ENCODE peak calls at places on chromosomes 7 and 10, in nine cellular contexts. B is AG09319; H is psoas muscle; P is activated CD4-positive, alpha-beta T cell treated with anti-CD3 and anti-CD28 coated beads for 48 hours; A is IMR-90; Q is SK-MEL-5; U is endothelial cell; K is astrocyte of the spinal cord; G is activated naive CD4-positive, alpha-beta T cell. O is an unnamed sample.

GRCh38 chr10:34732926-34733325 is 82.2 kb downstream of the PARD3 start:
- DNase-seq in A (peak; percentile 64), P (no peak), G (no peak), H (no peak), Q (peak; percentile 59), K (no peak), B (no peak), U (no peak), O (no peak)

GRCh38 chr7:4200546-4201094 is 481.5 kb upstream of the FOXK1 start:
- DNase-seq in P (no peak), U (no peak), Q (no peak), A (no peak), G (no peak), H (peak; percentile 22), K (no peak), B (no peak), O (no peak)

GRCh38 chr7:130419652-130420051 is 21.2 kb downstream of the CEP41 start:
- DNase-seq in K (no peak), Q (no peak), H (no peak), G (no peak), A (peak; percentile 6), P (no peak), B (no peak), U (no peak), O (no peak)

GRCh38 chr10:83915801-83916200 is 223.5 kb upstream of the GHITM start:
- DNase-seq in H (no peak), B (no peak), U (no peak), A (no peak), Q (no peak), K (no peak), G (no peak), P (no peak), O (no peak)

GRCh38 chr10:5506246-5506645 is 6.9 kb upstream of the CALML5 start:
- DNase-seq in U (no peak), H (peak; percentile 14), A (no peak), Q (no peak), B (no peak), P (no peak), K (no peak), G (no peak), O (no peak)

GRCh38 chr10:68135362-68135761 is 26.1 kb downstream of the MYPN start:
- DNase-seq in H (no peak), P (no peak), U (no peak), K (peak; percentile 50), G (no peak), B (no peak), A (peak; percentile 63), Q (no peak), O (no peak)

GRCh38 chr7:81574723-81575326 is 195.0 kb downstream of the HGF start:
- DNase-seq in U (no peak), H (no peak), P (no peak), B (no peak), Q (no peak), G (no peak), A (peak; percentile 94), K (no peak), O (no peak)

GRCh38 chr10:127472976-127473375 is 76.1 kb upstream of the NPS start:
- DNase-seq in U (no peak), G (no peak), H (no peak), Q (no peak), K (no peak), P (no peak), B (no peak), A (no peak), O (no peak)

GRCh38 chr10:102596506-102596971 is 47.7 kb upstream of the TRIM8 start:
- DNase-seq in A (peak; percentile 62), U (peak; percentile 64), P (peak; percentile 46), B (no peak), Q (peak; percentile 67), G (no peak), K (peak; percentile 51), H (no peak), O (no peak)

GRCh38 chr10:96765406-96766240 is 45.3 kb upstream of the PIK3AP1 start:
- DNase-seq in A (peak; percentile 44), K (peak; percentile 36), H (peak; percentile 77), U (peak; percentile 65), B (peak; percentile 19), Q (peak; percentile 61), G (peak; percentile 64), P (peak; percentile 83), O (peak; percentile 29)

GRCh38 chr7:51141451-51141971 is 175.1 kb downstream of the COBL start:
- DNase-seq in U (peak; percentile 22), P (peak; percentile 18), H (no peak), A (peak; percentile 35), Q (peak; percentile 61), K (peak; percentile 60), G (no peak), B (no peak), O (no peak)

GRCh38 chr7:30688718-30689221 is 6.5 kb upstream of the CRHR2 start:
- DNase-seq in P (no peak), G (no peak), U (peak; percentile 55), H (no peak), B (no peak), A (no peak), K (no peak), Q (no peak), O (no peak)

GRCh38 chr7:55508301-55509011 is 63.8 kb downstream of the VOPP1 start:
- DNase-seq in Q (no peak), P (peak; percentile 47), B (no peak), A (peak; percentile 9), H (no peak), U (no peak), G (no peak), K (no peak), O (no peak)

GRCh38 chr7:24725554-24726260 is 31.6 kb downstream of the GSDME start:
- DNase-seq in H (no peak), Q (no peak), K (no peak), G (no peak), B (no peak), P (no peak), A (no peak), U (no peak), O (no peak)

GRCh38 chr7:82623812-82624211 is 180.2 kb upstream of the CACNA2D1 start:
- DNase-seq in H (no peak), G (no peak), A (peak; percentile 64), P (no peak), B (no peak), U (no peak), K (no peak), Q (no peak), O (no peak)

GRCh38 chr7:30445770-30446169 is 32.8 kb downstream of the NOD1 start:
- DNase-seq in Q (peak; percentile 92), U (no peak), P (peak; percentile 80), K (peak; percentile 66), B (peak; percentile 53), G (peak; percentile 62), A (peak; percentile 66), H (peak; percentile 78), O (no peak)

GRCh38 chr7:20647908-20648776 is 32.7 kb downstream of the ABCB5 start:
- DNase-seq in H (no peak), P (no peak), A (no peak), K (peak; percentile 44), Q (peak; percentile 93), G (no peak), B (no peak), U (peak; percentile 49), O (no peak)

GRCh38 chr7:157496426-157497275 is 159.8 kb downstream of the DNAJB6 start:
- DNase-seq in U (no peak), A (no peak), K (no peak), P (no peak), H (no peak), G (no peak), Q (no peak), B (no peak), O (no peak)

GRCh38 chr7:2612445-2613112 is 19.2 kb upstream of the TTYH3 start:
- DNase-seq in A (no peak), Q (peak; percentile 64), B (no peak), U (no peak), H (no peak), K (no peak), G (no peak), P (peak; percentile 11), O (no peak)

GRCh38 chr10:20743935-20744334 is 153.2 kb downstream of the NEBL start:
- DNase-seq in H (no peak), B (no peak), U (no peak), Q (no peak), G (no peak), P (no peak), K (no peak), A (no peak), O (no peak)

GRCh38 chr7:43612599-43613589 is 30.0 kb downstream of the STK17A start:
- DNase-seq in K (peak; percentile 67), H (no peak), A (peak; percentile 61), P (no peak), U (no peak), G (no peak), Q (no peak), B (no peak), O (no peak)

GRCh38 chr7:44289341-44290249 is 35.8 kb downstream of the CAMK2B start:
- DNase-seq in G (no peak), K (no peak), A (no peak), P (peak; percentile 0), H (peak; percentile 46), B (no peak), Q (no peak), U (no peak), O (no peak)

GRCh38 chr7:108348913-108349312 is 107.3 kb downstream of the NRCAM start:
- DNase-seq in K (peak; percentile 70), P (no peak), H (no peak), U (no peak), G (no peak), Q (no peak), B (no peak), A (peak; percentile 29), O (no peak)

GRCh38 chr10:79380918-79381775 is 33.9 kb downstream of the PPIF start:
- DNase-seq in U (no peak), P (no peak), Q (no peak), G (no peak), B (no peak), A (no peak), H (peak; percentile 57), K (no peak), O (no peak)

GRCh38 chr10:129892571-129893045 is 71.5 kb downstream of the EBF3 start:
- DNase-seq in B (no peak), Q (no peak), G (no peak), H (peak; percentile 68), U (no peak), A (no peak), K (no peak), P (no peak), O (no peak)

GRCh38 chr10:42488416-42488815 is 150.0 kb downstream of the ZNF33B start:
- DNase-seq in H (no peak), P (no peak), Q (no peak), G (no peak), U (no peak), B (peak; percentile 38), A (peak; percentile 31), K (peak; percentile 1), O (no peak)

GRCh38 chr10:28984431-28984830 is 304.4 kb upstream of the LYZL1 start:
- DNase-seq in U (peak; percentile 23), Q (peak; percentile 27), H (peak; percentile 89), K (peak; percentile 76), P (no peak), A (peak; percentile 85), G (no peak), B (peak; percentile 54), O (no peak)

GRCh38 chr10:132675031-132675740 is 110.8 kb downstream of the NKX6-2 start:
- DNase-seq in P (no peak), A (no peak), H (peak; percentile 15), B (no peak), K (no peak), G (no peak), U (no peak), Q (no peak), O (no peak)

GRCh38 chr7:142348100-142348499 is 90.2 kb upstream of the PRSS58 start:
- DNase-seq in A (no peak), G (no peak), H (no peak), U (no peak), K (no peak), B (no peak), Q (no peak), P (no peak), O (no peak)

GRCh38 chr7:137954614-137955013 is 47.3 kb downstream of the CREB3L2 start:
- DNase-seq in K (peak; percentile 46), U (no peak), A (peak; percentile 42), B (no peak), G (no peak), P (no peak), H (no peak), Q (no peak), O (no peak)

GRCh38 chr7:45035371-45035770 is 35.4 kb downstream of the CCM2 start:
- DNase-seq in H (no peak), K (no peak), U (no peak), B (no peak), G (no peak), A (no peak), P (no peak), Q (no peak), O (no peak)